ENCODE peak calls at places on chromosome 16, in five cellular contexts. M is fibroblast of lung, L is GM23338, G is PC-3, K is coronary artery. B is an unnamed sample.

GRCh38 chr16:9874233-9874632 is 308.0 kb downstream of the GRIN2A start:
- DNase-seq in M (no peak), L (peak; percentile 29), G (no peak), K (no peak), B (no peak)

GRCh38 chr16:30950516-30951073 is 1.7 kb downstream of the ORAI3 start:
- DNase-seq in M (no peak), L (no peak), G (no peak), K (no peak), B (no peak)

GRCh38 chr16:51994597-51994996 is 552.3 kb downstream of the TOX3 start:
- DNase-seq in M (no peak), L (no peak), G (peak; percentile 44), K (no peak), B (no peak)

GRCh38 chr16:79402356-79402755 is 198.2 kb downstream of the MAF start:
- DNase-seq in M (no peak), L (no peak), G (no peak), K (no peak), B (no peak)

GRCh38 chr16:19599968-19600716 is 44.6 kb downstream of the VPS35L start:
- DNase-seq in M (no peak), L (no peak), G (peak; percentile 14), K (no peak), B (no peak)

GRCh38 chr16:30032083-30032819 is 1.2 kb upstream of the TLCD3B start:
- DNase-seq in M (peak; percentile 70), L (peak; percentile 94), G (peak; percentile 74), K (no peak), B (peak; percentile 61)

GRCh38 chr16:55478827-55479559 is at the start of gene MMP2:
- DNase-seq in M (peak; percentile 87), L (peak; percentile 91), G (no peak), K (no peak), B (peak; percentile 81)

GRCh38 chr16:53714080-53715050 is 10.4 kb downstream of the FTO start:
- DNase-seq in M (peak; percentile 28), L (peak; percentile 12), G (no peak), K (no peak), B (peak; percentile 18)

GRCh38 chr16:89613101-89613953 is at the start of gene DPEP1:
- DNase-seq in M (no peak), L (peak; percentile 49), G (no peak), K (no peak), B (no peak)

GRCh38 chr16:89017543-89017942 is 40.5 kb upstream of the CBFA2T3 start:
- DNase-seq in M (no peak), L (no peak), G (no peak), K (no peak), B (no peak)

GRCh38 chr16:2178321-2179106 is 17.9 kb downstream of the CASKIN1 start:
- DNase-seq in M (peak; percentile 17), L (peak; percentile 89), G (no peak), K (no peak), B (peak; percentile 22)

GRCh38 chr16:53775106-53775820 is 71.3 kb downstream of the FTO start:
- DNase-seq in M (no peak), L (no peak), G (no peak), K (no peak), B (no peak)

GRCh38 chr16:56828641-56829040 is 36.4 kb upstream of the SLC12A3 start:
- DNase-seq in M (no peak), L (no peak), G (no peak), K (no peak), B (no peak)

GRCh38 chr16:30697264-30698138 is 1.5 kb upstream of the SRCAP start:
- DNase-seq in M (no peak), L (peak; percentile 98), G (peak; percentile 4), K (no peak), B (no peak)

GRCh38 chr16:56204836-56205235 is 13.5 kb downstream of the GNAO1 start:
- DNase-seq in M (no peak), L (no peak), G (no peak), K (no peak), B (no peak)

GRCh38 chr16:583470-583814 is 6.4 kb upstream of the RAB40C start:
- DNase-seq in M (no peak), L (peak; percentile 80), G (no peak), K (no peak), B (no peak)

GRCh38 chr16:27321013-27321960 is 7.5 kb downstream of the IL4R start:
- DNase-seq in M (no peak), L (no peak), G (peak; percentile 77), K (no peak), B (peak; percentile 45)

GRCh38 chr16:74556375-74556922 is 50.5 kb downstream of the GLG1 start:
- DNase-seq in M (no peak), L (no peak), G (peak; percentile 58), K (no peak), B (peak; percentile 36)

GRCh38 chr16:84596801-84597517 is 20.9 kb downstream of the COTL1 start:
- DNase-seq in M (no peak), L (no peak), G (no peak), K (no peak), B (no peak)

GRCh38 chr16:57533366-57533617 is 3.1 kb downstream of the CCDC102A start:
- DNase-seq in M (no peak), L (no peak), G (no peak), K (no peak), B (no peak)

GRCh38 chr16:89993971-89994370 is 25.3 kb downstream of the DBNDD1 start:
- DNase-seq in M (no peak), L (no peak), G (no peak), K (no peak), B (no peak)

GRCh38 chr16:2339521-2340484 is 725 bp downstream of the ABCA3 start:
- DNase-seq in M (peak; percentile 6), L (peak; percentile 66), G (peak; percentile 47), K (no peak), B (peak; percentile 24)

GRCh38 chr16:89087922-89088321 is 5.7 kb upstream of the ACSF3 start:
- DNase-seq in M (no peak), L (no peak), G (no peak), K (no peak), B (no peak)

GRCh38 chr16:23119570-23119969 is 29.7 kb downstream of the USP31 start:
- DNase-seq in M (peak; percentile 58), L (no peak), G (no peak), K (no peak), B (peak; percentile 37)

GRCh38 chr16:8740775-8741355 is 56.6 kb downstream of the TMEM186 start:
- DNase-seq in M (no peak), L (no peak), G (no peak), K (no peak), B (no peak)

GRCh38 chr16:9417898-9418297 is 326.5 kb downstream of the HAPSTR1 start:
- DNase-seq in M (no peak), L (no peak), G (no peak), K (no peak), B (no peak)

GRCh38 chr16:85689950-85690320 is 1.2 kb upstream of the GINS2 start:
- DNase-seq in M (no peak), L (peak; percentile 53), G (no peak), K (no peak), B (no peak)

GRCh38 chr16:85687651-85688471 is 893 bp downstream of the GINS2 start:
- DNase-seq in M (no peak), L (peak; percentile 47), G (no peak), K (no peak), B (no peak)

GRCh38 chr16:85690469-85691064 is 1.8 kb upstream of the GINS2 start:
- DNase-seq in M (no peak), L (no peak), G (no peak), K (no peak), B (no peak)

GRCh38 chr16:85688586-85689284 is at the start of gene GINS2:
- DNase-seq in M (peak; percentile 86), L (peak; percentile 95), G (peak; percentile 87), K (peak; percentile 88), B (peak; percentile 91)

GRCh38 chr16:85689285-85689949 is 663 bp upstream of the GINS2 start:
- DNase-seq in M (no peak), L (peak; percentile 35), G (peak; percentile 19), K (no peak), B (peak; percentile 3)
- H3K4me3 ChIP-seq in M (peak overlapping the region; percentile 26), L (peak overlapping the region; percentile 55), G (peak overlapping the region; percentile 63), K (peak overlapping the region; percentile 69), B (peak overlapping the region; percentile 39)

GRCh38 chr16:67302882-67303434 is 23.6 kb downstream of the KCTD19 start:
- DNase-seq in M (no peak), L (peak; percentile 34), G (no peak), K (no peak), B (no peak)

GRCh38 chr16:67302076-67302475 is 22.7 kb downstream of the PLEKHG4 start:
- DNase-seq in M (no peak), L (no peak), G (no peak), K (no peak), B (no peak)

GRCh38 chr16:67301080-67301757 is 21.9 kb downstream of the PLEKHG4 start:
- DNase-seq in M (no peak), L (no peak), G (no peak), K (no peak), B (no peak)

GRCh38 chr16:67304006-67304405 is 22.5 kb downstream of the KCTD19 start:
- DNase-seq in M (no peak), L (no peak), G (no peak), K (no peak), B (no peak)

DNA sequence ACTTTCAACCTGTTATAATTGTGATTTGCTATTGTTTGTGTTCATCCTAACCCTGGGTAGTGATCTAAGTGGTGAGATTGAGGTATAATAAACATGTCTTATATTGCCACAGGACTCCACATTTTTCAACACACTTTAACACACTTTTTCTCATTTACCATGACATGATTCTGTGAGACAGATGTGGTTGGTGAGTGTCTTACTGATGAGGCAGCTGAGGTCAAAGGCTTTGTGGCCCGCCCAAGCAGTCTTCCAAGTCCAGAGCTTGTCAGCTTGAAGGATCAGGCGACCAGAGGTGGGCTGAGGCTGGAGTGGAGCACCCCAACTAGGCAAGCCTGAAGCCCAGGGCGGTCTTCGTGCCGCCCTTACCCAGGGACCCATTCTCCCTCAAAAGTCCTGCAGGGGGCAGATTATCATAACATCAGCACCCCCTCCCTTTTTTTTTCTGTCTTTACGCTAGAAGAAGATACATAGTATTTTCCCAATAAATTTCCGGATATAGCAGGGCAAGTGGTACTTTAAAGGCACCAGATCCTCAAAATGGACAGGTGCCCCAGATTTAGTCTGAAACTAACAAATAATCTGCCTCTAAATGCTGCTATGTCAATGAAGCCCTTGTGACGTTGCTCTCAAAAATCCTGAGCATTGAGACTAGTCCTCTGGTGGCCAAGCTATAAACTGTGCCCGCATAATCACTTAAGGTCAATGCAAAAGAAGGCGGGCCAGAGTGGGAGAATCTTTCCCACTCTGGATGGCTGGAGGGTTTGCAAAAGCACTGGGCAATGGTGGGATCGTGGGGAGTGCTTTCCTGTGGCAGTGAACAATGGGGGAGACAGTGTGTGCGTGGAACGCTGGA is 21.1 kb downstream of the KCTD19 start:
- DNase-seq in M (no peak), L (no peak), G (no peak), K (no peak), B (no peak)
- TF ChIP-seq CTCF in M (no peak), L (peak; percentile 27), G (peak; percentile 15), K (no peak), B (no peak)

GRCh38 chr16:67685388-67686112 is 18.9 kb downstream of the C16orf86 start:
- DNase-seq in M (no peak), L (no peak), G (no peak), K (no peak), B (no peak)
- H3K4me3 ChIP-seq in M (no peak overlapping the region), L (no peak overlapping the region), G (no peak overlapping the region), K (no peak overlapping the region), B (no peak overlapping the region)

DNA sequence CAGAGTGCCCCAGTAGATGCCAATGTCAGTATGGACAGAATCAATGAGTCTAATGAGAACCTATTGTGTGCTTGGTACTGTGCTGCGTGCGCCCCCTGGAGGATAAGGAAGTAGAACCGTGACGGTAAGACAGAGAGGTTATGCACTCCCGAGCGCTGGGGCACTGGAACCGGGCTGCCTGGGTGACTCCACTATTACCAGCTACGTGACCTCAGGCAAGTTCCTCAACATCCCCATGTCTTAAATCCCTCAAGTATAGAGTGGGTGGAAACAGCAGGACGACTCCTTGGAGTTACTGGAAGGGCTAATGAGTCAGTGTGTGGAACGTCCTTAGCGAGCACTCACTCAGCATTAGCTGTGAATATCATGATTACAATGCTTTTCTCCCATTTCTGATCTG is 16.2 kb downstream of the CHST4 start:
- DNase-seq in M (peak; percentile 6), L (peak; percentile 92), G (peak; percentile 6), K (no peak), B (no peak)
- TF ChIP-seq CTCF in M (peak; percentile 54), L (peak; percentile 95), G (peak; percentile 54), K (no peak), B (peak; percentile 54)

B was measured in astrocyte of the spinal cord.